ENCODE peak calls at places on chromosomes 3 and 15, in seven cellular contexts. S is tibial artery; K is PC-3; D is activated CD8-positive, alpha-beta memory T cell treated with anti-CD3 and anti-CD28 coated beads for 24 hours; G is neural crest cell; E is left ventricle myocardium inferior; H is EL. Q is an unnamed sample.

GRCh38 chr15:92612891-92613290 is 42.7 kb downstream of the FAM174B start:
- DNase-seq in S (peak), K (no peak), D (no peak), G (no peak), E (no peak), H (no peak), Q (no peak)

GRCh38 chr3:167188592-167188991 is 191.5 kb downstream of the ZBBX start:
- DNase-seq in S (no peak), K (no peak), D (no peak), G (no peak), E (no peak), H (no peak), Q (no peak)

GRCh38 chr3:9955611-9956352 is 3.6 kb upstream of the PRRT3 start:
- DNase-seq in S (no peak), K (no peak), D (no peak), G (no peak), E (no peak), H (peak), Q (no peak)

GRCh38 chr15:84925906-84926305 is 41.4 kb downstream of the SLC28A1 start:
- DNase-seq in S (no peak), K (no peak), D (no peak), G (no peak), E (no peak), H (no peak), Q (no peak)

GRCh38 chr3:58962816-58963215 is 87.0 kb downstream of the CFAP20DC start:
- DNase-seq in S (no peak), K (no peak), D (no peak), G (no peak), E (no peak), H (peak), Q (no peak)

GRCh38 chr3:69016901-69017300 is 3.4 kb upstream of the EOGT start:
- DNase-seq in S (no peak), K (no peak), D (no peak), G (no peak), E (no peak), H (no peak), Q (no peak)

GRCh38 chr3:61563614-61564404 is 2.4 kb downstream of the PTPRG start:
- DNase-seq in S (no peak), K (no peak), D (no peak), G (peak), E (no peak), H (no peak), Q (peak)

GRCh38 chr3:123499316-123499715 is 50.4 kb upstream of the ADCY5 start:
- DNase-seq in S (no peak), K (no peak), D (no peak), G (no peak), E (no peak), H (peak), Q (no peak)

GRCh38 chr3:99330924-99331532 is 307.4 kb upstream of the COL8A1 start:
- DNase-seq in S (no peak), K (peak), D (no peak), G (no peak), E (no peak), H (peak), Q (no peak)

GRCh38 chr3:99659032-99659431 is 20.6 kb downstream of the COL8A1 start:
- DNase-seq in S (peak), K (peak), D (no peak), G (no peak), E (no peak), H (peak), Q (no peak)

GRCh38 chr15:59150185-59150584 is 45.2 kb downstream of the CCNB2 start:
- DNase-seq in S (no peak), K (no peak), D (no peak), G (no peak), E (no peak), H (no peak), Q (no peak)

GRCh38 chr3:127440384-127440783 is 150.1 kb downstream of the TPRA1 start:
- DNase-seq in S (no peak), K (no peak), D (peak), G (no peak), E (no peak), H (no peak), Q (no peak)

GRCh38 chr3:126537116-126537729 is 13.3 kb downstream of the CHST13 start:
- DNase-seq in S (peak), K (no peak), D (no peak), G (no peak), E (no peak), H (no peak), Q (no peak)

GRCh38 chr3:155233213-155233612 is 60.3 kb downstream of the STRIT1 start:
- DNase-seq in S (peak), K (peak), D (no peak), G (no peak), E (peak), H (peak), Q (peak)

GRCh38 chr3:112403101-112403500 is 70.1 kb downstream of the CD200 start:
- DNase-seq in S (no peak), K (no peak), D (no peak), G (no peak), E (no peak), H (no peak), Q (no peak)

GRCh38 chr3:49636883-49637609 is 37.1 kb upstream of the APEH start:
- DNase-seq in S (no peak), K (peak), D (no peak), G (no peak), E (no peak), H (no peak), Q (no peak)

GRCh38 chr3:128392812-128393544 is 73.7 kb downstream of the DNAJB8 start:
- DNase-seq in S (no peak), K (no peak), D (no peak), G (no peak), E (no peak), H (no peak), Q (peak)

GRCh38 chr3:119600732-119601131 is 3.0 kb downstream of the PLA1A start:
- DNase-seq in S (no peak), K (peak), D (no peak), G (no peak), E (peak), H (peak), Q (peak)

GRCh38 chr15:29820802-29821160 is 1.5 kb downstream of the TJP1 start:
- DNase-seq in S (no peak), K (peak), D (no peak), G (no peak), E (no peak), H (no peak), Q (no peak)

GRCh38 chr15:64681424-64682024 is 93.9 kb downstream of the RBPMS2 start:
- DNase-seq in S (no peak), K (peak), D (peak), G (peak), E (no peak), H (peak), Q (no peak)

GRCh38 chr3:150519026-150519425 is 27.3 kb downstream of the SERP1 start:
- DNase-seq in S (no peak), K (peak), D (no peak), G (no peak), E (no peak), H (no peak), Q (no peak)

GRCh38 chr15:66603301-66604179 is 37.7 kb upstream of the LCTL start:
- DNase-seq in S (peak), K (peak), D (peak), G (peak), E (peak), H (peak), Q (peak)

GRCh38 chr3:140914384-140914945 is 27.2 kb upstream of the SLC25A36 start:
- DNase-seq in S (no peak), K (no peak), D (no peak), G (no peak), E (no peak), H (no peak), Q (no peak)

GRCh38 chr15:33309602-33310276 is 1.0 kb upstream of the RYR3 start:
- DNase-seq in S (peak), K (peak), D (no peak), G (no peak), E (no peak), H (no peak), Q (no peak)